ENCODE peak calls at places on chromosomes 5 and 9, in eight cellular contexts. X is AG09309, E is bronchial epithelial cell, R is hepatocyte, J is heart right ventricle, O is fibroblast of lung, D is pancreas, K is HepG2. G is an unnamed sample.

GRCh38 chr5:160042674-160043073 is 33.7 kb downstream of the TTC1 start:
- DNase-seq in J (no peak), K (no peak), O (no peak), E (no peak), R (no peak), X (no peak), D (no peak), G (no peak)

GRCh38 chr5:178295589-178295988 is 63.0 kb upstream of the PHYKPL start:
- DNase-seq in J (no peak), D (no peak), E (no peak), O (no peak), R (no peak), X (no peak), K (no peak), G (no peak)

GRCh38 chr9:105694320-105694847 is at the start of gene TMEM38B:
- DNase-seq in J (peak), O (peak), D (peak), K (peak), R (peak), X (no peak), E (peak), G (no peak)

GRCh38 chr9:86324308-86324707 is 29.9 kb downstream of the TUT7 start:
- DNase-seq in R (no peak), K (no peak), X (peak), D (no peak), J (no peak), E (no peak), O (peak), G (no peak)

GRCh38 chr5:122707796-122708195 is 67.1 kb upstream of the SNX2 start:
- DNase-seq in R (no peak), D (no peak), X (no peak), E (peak), K (no peak), J (no peak), O (no peak), G (no peak)

GRCh38 chr5:132100672-132101261 is 27.2 kb downstream of the CSF2 start:
- DNase-seq in E (no peak), O (no peak), R (no peak), D (no peak), K (no peak), J (no peak), X (no peak), G (no peak)

GRCh38 chr5:140251527-140251973 is 51.4 kb downstream of the PFDN1 start:
- DNase-seq in X (peak), K (no peak), D (no peak), E (peak), R (no peak), J (no peak), O (peak), G (no peak)

GRCh38 chr5:133251296-133252132 is 199.7 kb downstream of the HSPA4 start:
- DNase-seq in J (no peak), K (peak), X (no peak), O (no peak), E (peak), R (peak), D (peak), G (no peak)

GRCh38 chr5:141609044-141609443 is 9.8 kb downstream of the DIAPH1 start:
- DNase-seq in D (no peak), E (no peak), J (no peak), R (no peak), O (no peak), X (no peak), K (no peak), G (no peak)

GRCh38 chr9:133881671-133882381 is 110.3 kb downstream of the VAV2 start:
- DNase-seq in D (peak), E (peak), J (no peak), X (no peak), K (no peak), R (no peak), O (no peak), G (peak)

GRCh38 chr5:36035696-36036095 is 31.0 kb downstream of the UGT3A2 start:
- DNase-seq in O (no peak), R (no peak), D (no peak), J (no peak), X (no peak), K (no peak), E (no peak), G (no peak)

GRCh38 chr5:95925345-95925744 is 36.3 kb downstream of the ELL2 start:
- DNase-seq in K (no peak), X (no peak), D (no peak), O (no peak), R (no peak), E (no peak), J (no peak), G (no peak)

GRCh38 chr9:78601957-78602565 is 305.1 kb downstream of the PSAT1 start:
- DNase-seq in R (peak), K (peak), E (peak), J (no peak), D (no peak), O (peak), X (no peak), G (peak)

GRCh38 chr9:99820330-99821186 is 1.1 kb upstream of the NR4A3 start:
- DNase-seq in J (peak), O (peak), X (peak), K (peak), E (peak), D (peak), R (peak), G (no peak)

GRCh38 chr9:127805620-127806019 is 2.9 kb downstream of the FPGS start:
- DNase-seq in R (peak), D (peak), J (no peak), O (peak), E (peak), K (peak), X (no peak), G (no peak)

GRCh38 chr9:110919609-110920008 is 118.7 kb downstream of the LPAR1 start:
- DNase-seq in O (peak), R (peak), X (peak), D (no peak), K (no peak), J (no peak), E (peak), G (no peak)

GRCh38 chr9:134058716-134059115 is 9.1 kb downstream of the BRD3 start:
- DNase-seq in J (no peak), K (no peak), O (no peak), R (no peak), D (no peak), E (peak), X (no peak), G (no peak)

GRCh38 chr9:132175431-132175830 is 13.6 kb downstream of the NTNG2 start:
- DNase-seq in E (no peak), J (no peak), D (no peak), R (no peak), X (no peak), K (no peak), O (no peak), G (no peak)

GRCh38 chr5:154478224-154478565 is at the start of gene HAND1:
- DNase-seq in R (peak), K (peak), X (no peak), J (peak), E (peak), D (peak), O (no peak), G (no peak)

GRCh38 chr5:174834081-174834480 is 109.7 kb downstream of the MSX2 start:
- DNase-seq in E (no peak), O (no peak), X (peak), R (no peak), J (no peak), D (no peak), K (no peak), G (no peak)

GRCh38 chr5:169728-170094 is 21.6 kb upstream of the LRRC14B start:
- DNase-seq in E (no peak), O (no peak), D (no peak), X (no peak), J (no peak), K (no peak), R (no peak), G (no peak)

GRCh38 chr9:33921967-33922895 is 105.3 kb downstream of the UBE2R2 start:
- DNase-seq in J (no peak), X (no peak), K (peak), E (peak), R (peak), D (no peak), O (peak), G (no peak)

GRCh38 chr5:73938280-73938937 is 312.4 kb downstream of the ARHGEF28 start:
- DNase-seq in O (peak), D (no peak), K (no peak), X (peak), R (no peak), J (no peak), E (peak), G (no peak)

GRCh38 chr5:148729182-148729581 is 74.9 kb upstream of the HTR4 start:
- DNase-seq in O (no peak), X (no peak), R (peak), J (no peak), D (no peak), E (no peak), K (no peak), G (no peak)

GRCh38 chr9:84828101-84828500 is 158.6 kb downstream of the NTRK2 start:
- DNase-seq in X (no peak), E (no peak), K (no peak), R (no peak), O (no peak), D (no peak), J (no peak), G (no peak)

GRCh38 chr9:92640398-92641091 is 29.4 kb downstream of the IPPK start:
- DNase-seq in O (no peak), D (no peak), K (no peak), J (no peak), E (no peak), R (no peak), X (no peak), G (no peak)

GRCh38 chr9:132794730-132795380 is 83.2 kb downstream of the AK8 start:
- DNase-seq in O (no peak), X (no peak), E (peak), J (no peak), R (peak), D (no peak), K (no peak), G (peak)

GRCh38 chr9:114341991-114342390 is 12.3 kb downstream of the ORM2 start:
- DNase-seq in R (no peak), K (no peak), O (no peak), E (no peak), D (no peak), J (no peak), X (no peak), G (no peak)

GRCh38 chr5:164345173-164345572 is 839.8 kb downstream of the MAT2B start:
- DNase-seq in D (peak), E (peak), R (no peak), J (peak), X (no peak), K (no peak), O (peak), G (no peak)

GRCh38 chr5:138148811-138149210 is 9.6 kb upstream of the NME5 start:
- DNase-seq in R (no peak), E (peak), X (peak), D (no peak), J (no peak), O (peak), K (no peak), G (no peak)

GRCh38 chr5:56637321-56637920 is 177.9 kb upstream of the MAP3K1 start:
- DNase-seq in X (no peak), K (peak), O (no peak), R (peak), E (no peak), D (no peak), J (no peak), G (no peak)

GRCh38 chr5:149865746-149866145 is 78.8 kb downstream of the PDE6A start:
- DNase-seq in X (no peak), R (no peak), E (peak), O (no peak), J (no peak), K (no peak), D (no peak), G (no peak)

GRCh38 chr5:149863176-149863575 is 81.4 kb downstream of the PDE6A start:
- DNase-seq in J (no peak), R (no peak), X (no peak), D (no peak), K (no peak), E (no peak), O (no peak), G (no peak)

GRCh38 chr5:149869266-149869875 is 75.2 kb downstream of the PDE6A start:
- DNase-seq in D (no peak), J (no peak), E (no peak), O (no peak), K (no peak), X (no peak), R (no peak), G (no peak)

GRCh38 chr5:149860801-149861322 is 83.7 kb downstream of the PDE6A start:
- DNase-seq in R (no peak), K (no peak), E (peak), J (no peak), O (no peak), X (no peak), D (no peak), G (no peak)

DNA sequence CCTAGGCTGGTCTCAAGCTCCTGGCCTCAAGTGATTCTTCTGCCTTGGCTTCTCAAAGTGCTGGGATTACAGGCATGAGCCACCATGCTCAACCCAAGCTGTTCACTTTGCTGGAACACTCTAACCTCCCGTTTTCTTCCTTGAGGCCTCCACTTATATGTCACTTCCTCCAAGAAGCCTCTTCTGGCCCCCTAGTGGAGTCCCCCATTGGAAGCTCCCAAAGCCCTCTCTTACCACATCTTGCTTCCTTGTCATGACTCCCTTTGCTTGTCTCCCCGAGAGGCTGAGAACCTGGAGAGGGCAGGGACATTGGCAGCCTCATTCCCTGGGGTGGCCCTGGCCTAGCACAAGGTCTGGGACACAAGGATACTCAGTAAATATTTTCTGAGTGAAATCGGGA is 80.8 kb downstream of the PDE6A start:
- DNase-seq in E (no peak), J (no peak), K (no peak), D (no peak), O (no peak), X (no peak), R (no peak), G (no peak)
- TF ChIP-seq CTCF in E (no peak), J (no peak), K (no peak), D (no peak), O (no peak), X (no peak), R (no peak), G (no peak)

GRCh38 chr5:54885636-54886035 is 99.8 kb downstream of the ESM1 start:
- DNase-seq in X (no peak), J (no peak), K (no peak), D (no peak), E (no peak), R (no peak), O (no peak), G (no peak)

GRCh38 chr5:54894957-54895815 is 90.2 kb downstream of the ESM1 start:
- DNase-seq in D (no peak), X (no peak), E (no peak), J (no peak), K (no peak), R (no peak), O (no peak), G (no peak)

GRCh38 chr5:54887663-54888062 is 97.7 kb downstream of the ESM1 start:
- DNase-seq in X (no peak), J (no peak), K (no peak), O (no peak), R (no peak), D (no peak), E (no peak), G (no peak)

GRCh38 chr5:54886866-54887265 is 98.5 kb downstream of the ESM1 start:
- DNase-seq in J (no peak), K (no peak), R (no peak), X (no peak), E (no peak), D (no peak), O (no peak), G (no peak)

DNA sequence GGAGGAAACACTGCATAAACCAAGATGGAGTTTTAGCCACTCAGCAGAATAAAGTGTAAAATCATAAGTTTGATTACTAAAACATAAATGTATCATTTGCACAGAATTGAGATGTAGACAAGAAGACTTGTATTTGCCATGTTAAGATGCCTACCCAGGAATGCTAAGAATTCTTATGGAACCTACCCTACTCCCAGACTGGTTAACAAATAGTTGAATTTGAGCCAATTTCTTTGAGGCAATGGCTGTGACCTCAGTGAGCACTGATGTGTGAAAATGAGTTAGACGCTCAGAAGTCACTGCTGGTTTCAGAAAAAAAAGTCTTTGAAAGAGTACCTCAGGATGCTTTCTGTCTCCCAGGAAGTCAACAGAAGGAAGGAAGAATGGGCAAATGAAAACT is 95.6 kb downstream of the ESM1 start:
- DNase-seq in D (no peak), X (peak), K (no peak), R (no peak), E (peak), J (no peak), O (peak), G (no peak)
- H3K4me3 ChIP-seq in D (no peak), X (no peak), K (no peak), R (no peak), E (no peak), J (no peak), O (no peak), G (no peak)

DNA sequence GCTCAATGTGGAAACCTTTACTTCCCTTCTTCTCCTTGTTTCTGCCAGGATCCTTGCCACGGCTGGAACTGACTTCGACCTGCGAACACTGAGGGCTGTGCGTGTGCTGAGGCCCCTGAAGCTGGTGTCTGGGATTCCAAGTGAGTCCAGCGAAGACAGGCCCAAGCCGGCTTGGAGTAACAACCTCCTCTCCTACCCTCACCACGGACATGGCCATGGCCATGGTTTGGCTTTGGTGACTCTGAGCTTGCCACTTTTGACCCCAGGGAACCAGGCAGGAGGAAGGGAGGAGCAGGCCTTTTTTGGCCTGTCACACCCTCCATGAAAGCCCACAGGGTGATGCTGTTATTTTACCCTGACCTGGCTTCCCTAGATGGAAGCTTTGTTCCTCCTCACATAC is 35.5 kb downstream of the CACNA1B start:
- DNase-seq in D (no peak), X (no peak), R (no peak), K (no peak), J (no peak), O (no peak), E (no peak), G (no peak)
- TF ChIP-seq CTCF in D (no peak), X (no peak), R (no peak), K (no peak), J (no peak), O (no peak), E (no peak), G (no peak)

GRCh38 chr5:146337264-146337904 is 1.3 kb upstream of the POU4F3 start:
- DNase-seq in R (no peak), O (no peak), D (no peak), K (no peak), J (no peak), E (no peak), X (no peak), G (no peak)

GRCh38 chr5:146338774-146339714 is at the start of gene POU4F3:
- DNase-seq in X (no peak), R (no peak), E (no peak), D (no peak), K (no peak), J (no peak), O (no peak), G (no peak)

GRCh38 chr5:146336197-146336596 is 2.4 kb upstream of the POU4F3 start:
- DNase-seq in K (no peak), O (no peak), X (no peak), E (no peak), J (no peak), R (no peak), D (no peak), G (no peak)

GRCh38 chr5:146339715-146340259 is 1.1 kb downstream of the POU4F3 start:
- DNase-seq in K (no peak), O (no peak), D (no peak), R (no peak), J (no peak), E (no peak), X (no peak), G (no peak)

GRCh38 chr5:146337928-146338327 is 711 bp upstream of the POU4F3 start:
- DNase-seq in O (no peak), D (no peak), K (no peak), X (no peak), R (no peak), J (no peak), E (no peak), G (no peak)
- H3K4me3 ChIP-seq in O (no peak), D (no peak), K (no peak), X (no peak), R (no peak), J (no peak), E (no peak), G (no peak)

DNA sequence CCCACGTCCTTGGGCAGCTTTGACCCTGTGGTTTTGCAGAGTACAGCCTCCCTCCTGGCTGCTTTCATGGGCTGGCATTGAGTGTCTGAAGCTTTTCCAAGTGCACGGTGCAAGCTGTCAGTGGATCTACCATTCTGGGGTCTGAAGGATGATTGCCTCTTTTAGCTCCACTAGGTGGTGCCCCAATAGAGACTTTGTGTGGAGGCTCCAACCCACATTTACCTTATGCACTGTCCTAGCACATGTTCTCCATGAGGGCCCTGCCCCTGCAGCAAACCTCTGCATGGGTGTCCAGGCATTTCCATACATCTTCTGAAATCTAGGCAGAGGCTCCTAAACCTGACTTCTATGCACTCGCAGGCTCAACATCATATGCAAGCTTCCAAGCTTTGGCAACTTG is 644.2 kb upstream of the CDH9 start:
- DNase-seq in D (no peak), J (no peak), E (peak), X (no peak), O (no peak), K (peak), R (peak), G (no peak)
- TF ChIP-seq CTCF in D (no peak), J (no peak), E (peak), X (peak), O (no peak), K (peak), R (no peak), G (peak)

GRCh38 chr9:35490910-35491465 is 1.1 kb downstream of the RUSC2 start:
- DNase-seq in E (peak), R (peak), D (no peak), O (peak), K (no peak), X (no peak), J (no peak), G (no peak)
- H3K4me3 ChIP-seq in E (peak), R (peak), D (peak), O (peak), K (peak), X (peak), J (peak), G (no peak)